ENCODE peak calls at places on chromosomes 2 and 18, in eight cellular contexts. T is fibroblast of lung; V is effector memory CD4-positive, alpha-beta T cell; M is sigmoid colon; S is CD8-positive, alpha-beta memory T cell; Q is right lobe of liver; D is kidney; F is aorta. P is an unnamed sample.

GRCh38 chr2:171210864-171211431 is 50.3 kb upstream of the TLK1 start:
- DNase-seq in T (peak; percentile 6), V (peak; percentile 20), M (no peak), S (peak; percentile 7), Q (no peak), D (no peak), F (no peak), P (no peak)

GRCh38 chr2:222057249-222058073 is 241.3 kb downstream of the PAX3 start:
- DNase-seq in T (no peak), V (no peak), M (no peak), S (no peak), Q (no peak), D (no peak), F (no peak), P (no peak)

GRCh38 chr2:52390651-52391050 is 1358.7 kb upstream of the NRXN1 start:
- DNase-seq in T (peak; percentile 34), V (no peak), M (no peak), S (no peak), Q (no peak), D (no peak), F (no peak), P (no peak)

GRCh38 chr2:234488913-234489451 is 7.9 kb downstream of the ARL4C start:
- DNase-seq in T (no peak), V (peak; percentile 67), M (peak; percentile 25), S (peak; percentile 69), Q (no peak), D (no peak), F (no peak), P (no peak)

GRCh38 chr2:186991766-186992417 is 142.9 kb upstream of the ZSWIM2 start:
- DNase-seq in T (no peak), V (no peak), M (no peak), S (no peak), Q (no peak), D (no peak), F (no peak), P (no peak)

GRCh38 chr2:68317971-68318685 is 1.6 kb downstream of the CNRIP1 start:
- DNase-seq in T (peak; percentile 6), V (no peak), M (no peak), S (no peak), Q (no peak), D (no peak), F (no peak), P (no peak)

GRCh38 chr2:3111267-3111666 is 266.4 kb downstream of the EIPR1 start:
- DNase-seq in T (no peak), V (no peak), M (peak; percentile 21), S (no peak), Q (no peak), D (no peak), F (no peak), P (no peak)

GRCh38 chr2:209762564-209762963 is 9.1 kb upstream of the UNC80 start:
- DNase-seq in T (no peak), V (no peak), M (no peak), S (no peak), Q (no peak), D (no peak), F (no peak), P (no peak)

GRCh38 chr2:112626604-112627059 is 19.1 kb upstream of the SLC20A1 start:
- DNase-seq in T (peak; percentile 75), V (peak; percentile 45), M (peak; percentile 73), S (peak; percentile 48), Q (peak; percentile 68), D (peak; percentile 79), F (peak; percentile 79), P (peak; percentile 70)

GRCh38 chr2:68537872-68538271 is 70.5 kb downstream of the APLF start:
- DNase-seq in T (no peak), V (no peak), M (no peak), S (no peak), Q (no peak), D (no peak), F (no peak), P (no peak)

GRCh38 chr18:29496276-29496675 is 1319.3 kb upstream of the CDH2 start:
- DNase-seq in T (no peak), V (no peak), M (no peak), S (no peak), Q (no peak), D (no peak), F (no peak), P (no peak)

GRCh38 chr2:120392923-120393322 is 47.0 kb downstream of the INHBB start:
- DNase-seq in T (no peak), V (no peak), M (no peak), S (no peak), Q (no peak), D (no peak), F (no peak), P (no peak)

GRCh38 chr2:191657977-191658376 is 20.0 kb upstream of the NABP1 start:
- DNase-seq in T (peak; percentile 72), V (no peak), M (no peak), S (no peak), Q (no peak), D (no peak), F (no peak), P (no peak)

GRCh38 chr2:118121101-118121500 is 32.8 kb downstream of the INSIG2 start:
- DNase-seq in T (no peak), V (no peak), M (no peak), S (no peak), Q (no peak), D (no peak), F (no peak), P (no peak)

GRCh38 chr18:36015629-36016028 is 43.1 kb downstream of the RMP24 start:
- DNase-seq in T (no peak), V (no peak), M (no peak), S (no peak), Q (no peak), D (no peak), F (no peak), P (no peak)

GRCh38 chr2:164746713-164747112 is 94.9 kb downstream of the COBLL1 start:
- DNase-seq in T (no peak), V (no peak), M (no peak), S (no peak), Q (no peak), D (no peak), F (no peak), P (no peak)

GRCh38 chr2:148552675-148553331 is 91.7 kb upstream of the EPC2 start:
- DNase-seq in T (no peak), V (no peak), M (no peak), S (peak; percentile 14), Q (no peak), D (no peak), F (no peak), P (no peak)

GRCh38 chr2:207970825-207971142 is 54.5 kb downstream of the PLEKHM3 start:
- DNase-seq in T (no peak), V (no peak), M (no peak), S (no peak), Q (no peak), D (no peak), F (no peak), P (no peak)

DNA sequence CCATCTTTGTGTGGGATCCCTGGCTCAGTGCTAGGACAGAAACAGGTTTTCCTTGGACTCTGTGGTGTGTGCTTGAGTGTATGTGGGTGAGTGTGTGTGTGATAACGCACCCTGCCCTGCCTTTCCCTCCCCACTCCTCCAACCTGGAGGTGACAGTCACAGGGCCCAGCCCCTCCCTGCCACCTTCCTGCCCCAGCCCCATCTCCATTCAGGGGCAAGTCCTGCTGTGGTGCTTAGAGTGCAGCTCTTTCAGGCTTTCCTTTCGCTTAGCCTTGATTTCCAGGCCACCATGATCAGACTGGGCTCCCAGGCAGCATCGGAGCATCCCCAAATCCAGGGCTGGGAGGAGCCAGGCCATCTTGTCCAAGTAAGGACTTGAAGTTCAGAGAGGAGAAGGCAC is 185.2 kb downstream of the ZFP36L2 start:
- DNase-seq in T (peak; percentile 53), V (no peak), M (no peak), S (no peak), Q (no peak), D (peak; percentile 46), F (peak; percentile 43), P (no peak)
- H3K4me1 ChIP-seq in T (peaks cover 21% of the 10 kb centered on the region), V (no peaks in the 10 kb centered on the region), M (no peaks in the 10 kb centered on the region), S (no peaks in the 10 kb centered on the region), Q (no peaks in the 10 kb centered on the region), D (peaks cover 10% of the 10 kb centered on the region), F (no peaks in the 10 kb centered on the region), P (no peaks in the 10 kb centered on the region)

GRCh38 chr2:165901595-165901994 is 52.0 kb downstream of the TTC21B start:
- DNase-seq in T (no peak), V (no peak), M (no peak), S (no peak), Q (no peak), D (no peak), F (no peak), P (no peak)
- H3K27ac ChIP-seq in T (no peak overlapping the region), V (no peak overlapping the region), M (no peak overlapping the region), S (no peak overlapping the region), Q (no peak overlapping the region), D (no peak overlapping the region), F (no peak overlapping the region), P (no peak overlapping the region)

DNA sequence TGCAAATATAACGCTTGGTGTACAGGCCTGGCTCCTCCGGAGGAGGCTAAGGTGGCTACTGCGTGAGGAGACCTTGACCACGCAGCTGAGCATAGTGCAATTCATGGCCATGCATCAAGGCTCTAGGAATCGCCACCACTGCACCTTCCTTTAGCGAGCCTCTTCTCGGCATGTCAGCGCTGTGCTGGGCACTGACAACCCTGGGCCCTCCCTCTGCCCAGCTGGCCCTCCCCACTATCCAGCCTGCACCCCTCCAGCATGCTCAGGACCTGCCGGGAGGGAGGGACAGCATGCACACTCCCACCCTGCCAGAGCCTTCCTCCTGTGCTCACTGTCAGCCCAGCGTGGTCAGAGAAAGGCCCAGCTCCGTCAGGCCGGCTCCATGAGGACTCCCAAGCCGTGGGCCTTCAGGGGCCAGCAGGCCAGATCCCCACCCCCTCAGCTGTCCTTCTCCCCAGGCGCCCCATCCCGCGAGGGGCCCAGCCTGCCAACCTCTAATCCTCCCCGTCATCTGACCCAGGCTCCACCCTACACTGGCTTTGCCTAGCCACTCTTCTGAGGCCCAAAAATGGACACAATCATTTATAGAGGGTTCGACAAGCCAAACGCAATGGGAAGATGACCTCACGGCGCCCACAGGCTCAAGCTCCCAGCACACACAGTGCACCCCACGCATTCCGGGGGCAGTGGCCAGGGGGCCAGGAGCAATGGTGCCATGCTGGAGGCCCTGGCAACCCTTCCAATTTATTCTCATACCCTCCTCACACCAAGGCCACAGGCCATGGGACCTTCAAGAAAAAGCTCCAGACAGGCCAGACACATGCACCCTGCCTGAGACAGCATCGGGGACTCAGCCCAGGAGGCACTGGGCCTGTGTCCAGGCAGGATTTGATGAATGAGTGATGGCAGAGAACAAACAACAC is 3.5 kb downstream of the BIN1 start:
- DNase-seq in T (no peak), V (no peak), M (peak; percentile 61), S (no peak), Q (no peak), D (peak; percentile 65), F (peak; percentile 38), P (no peak)
- H3K4me1 ChIP-seq in T (peaks cover 5% of the 10 kb centered on the region), V (peaks cover 13% of the 10 kb centered on the region), M (no peaks in the 10 kb centered on the region), S (peaks cover 13% of the 10 kb centered on the region), Q (no peaks in the 10 kb centered on the region), D (peaks cover 29% of the 10 kb centered on the region), F (no peaks in the 10 kb centered on the region), P (peaks cover 21% of the 10 kb centered on the region)

DNA sequence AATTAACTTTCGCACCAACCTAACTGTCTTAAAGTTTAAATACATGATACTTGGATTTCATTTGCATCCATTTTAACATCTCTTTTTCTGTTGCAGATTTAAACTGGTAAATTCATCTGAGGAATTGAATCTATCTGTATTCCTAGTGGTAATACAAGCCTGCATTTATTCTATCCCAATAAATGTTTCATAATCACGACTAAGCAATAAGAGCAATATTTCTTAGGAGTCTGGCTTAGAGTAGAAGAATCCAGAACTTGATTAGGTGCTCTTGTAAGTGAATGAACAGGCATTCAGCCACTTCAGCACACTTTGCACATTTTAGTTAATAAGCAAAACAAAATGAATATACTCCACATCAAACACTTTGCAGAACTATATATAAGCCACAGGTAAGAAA is 27.0 kb downstream of the MSH6 start:
- DNase-seq in T (no peak), V (no peak), M (no peak), S (no peak), Q (no peak), D (no peak), F (no peak), P (no peak)
- H3K27ac ChIP-seq in T (no peak overlapping the region), V (no peak overlapping the region), M (no peak overlapping the region), S (no peak overlapping the region), Q (no peak overlapping the region), D (no peak overlapping the region), F (no peak overlapping the region), P (no peak overlapping the region)

P was measured in right atrium auricular region.